ENCODE peak calls at places on chromosomes 3 and 15, in eight cellular contexts. Q is RPMI7951; B is neuronal stem cell; R is T-helper 22 cell; S is stimulated activated CD8-positive, alpha-beta memory T cell treated with anti-CD3 and anti-CD28 coated beads, Interleukin-4, amount 100 ng/mL, for 1 hour; M is stimulated activated CD4-positive, alpha-beta T cell treated with anti-CD3 and anti-CD28 coated beads, Interleukin-1b, Interleukin-23, amount 100 ng/mL, for 1 hour; G is AG04450; Y is HS-5. C is an unnamed sample.
A peak's percentile ranks its signal among the peaks of the same experiment; 100 is the strongest.

GRCh38 chr3:40770046-40770445 is 245.3 kb downstream of the ZNF621 start:
- DNase-seq in Q (no peak), B (no peak), R (no peak), S (no peak), M (no peak), G (no peak), Y (no peak), C (no peak)

GRCh38 chr3:11818033-11818432 is 28.7 kb downstream of the TAMM41 start:
- DNase-seq in Q (peak; percentile 98), B (no peak), R (no peak), S (no peak), M (no peak), G (no peak), Y (no peak), C (no peak)

GRCh38 chr3:50028336-50028735 is 60.4 kb upstream of the RBM5 start:
- DNase-seq in Q (peak; percentile 19), B (no peak), R (no peak), S (no peak), M (no peak), G (no peak), Y (no peak), C (no peak)

GRCh38 chr3:72473156-72473555 is 375.1 kb downstream of the SHQ1 start:
- DNase-seq in Q (no peak), B (no peak), R (no peak), S (no peak), M (no peak), G (no peak), Y (no peak), C (no peak)

GRCh38 chr15:68210409-68210756 is 5.3 kb upstream of the CALML4 start:
- DNase-seq in Q (no peak), B (no peak), R (no peak), S (no peak), M (no peak), G (no peak), Y (no peak), C (no peak)

GRCh38 chr3:170021083-170021482 is 16.7 kb upstream of the GPR160 start:
- DNase-seq in Q (no peak), B (no peak), R (no peak), S (no peak), M (no peak), G (no peak), Y (no peak), C (no peak)

GRCh38 chr15:52234596-52235541 is 43.7 kb upstream of the GNB5 start:
- DNase-seq in Q (no peak), B (no peak), R (no peak), S (no peak), M (no peak), G (no peak), Y (no peak), C (no peak)

GRCh38 chr3:172328282-172328681 is 120.0 kb downstream of the GHSR start:
- DNase-seq in Q (no peak), B (no peak), R (no peak), S (no peak), M (no peak), G (no peak), Y (no peak), C (no peak)

GRCh38 chr3:124257332-124257864 is 265.5 kb upstream of the ROPN1 start:
- DNase-seq in Q (no peak), B (no peak), R (no peak), S (no peak), M (no peak), G (no peak), Y (no peak), C (no peak)

GRCh38 chr3:138950006-138950644 is 3.1 kb downstream of the FOXL2NB start:
- DNase-seq in Q (peak; percentile 56), B (no peak), R (no peak), S (no peak), M (no peak), G (no peak), Y (no peak), C (no peak)

GRCh38 chr3:100600181-100601042 is 9.0 kb upstream of the ADGRG7 start:
- DNase-seq in Q (peak; percentile 52), B (no peak), R (no peak), S (no peak), M (no peak), G (no peak), Y (no peak), C (no peak)

GRCh38 chr15:67805871-67806538 is 19.3 kb upstream of the SKOR1 start:
- DNase-seq in Q (no peak), B (no peak), R (no peak), S (no peak), M (no peak), G (no peak), Y (no peak), C (no peak)

GRCh38 chr3:28376424-28376823 is 27.8 kb upstream of the AZI2 start:
- DNase-seq in Q (no peak), B (no peak), R (no peak), S (no peak), M (no peak), G (peak; percentile 21), Y (peak; percentile 58), C (no peak)

GRCh38 chr15:90006217-90007088 is 5.3 kb downstream of the ZNF710 start:
- DNase-seq in Q (no peak), B (no peak), R (no peak), S (no peak), M (no peak), G (no peak), Y (no peak), C (no peak)

GRCh38 chr15:70061086-70061370 is 36.7 kb downstream of the TLE3 start:
- DNase-seq in Q (no peak), B (no peak), R (no peak), S (no peak), M (no peak), G (no peak), Y (no peak), C (no peak)

GRCh38 chr15:90598679-90599078 is 69.0 kb downstream of the CRTC3 start:
- DNase-seq in Q (no peak), B (no peak), R (no peak), S (no peak), M (no peak), G (no peak), Y (no peak), C (no peak)

GRCh38 chr3:18446067-18446793 is 21.1 kb upstream of the SATB1 start:
- DNase-seq in Q (no peak), B (no peak), R (no peak), S (no peak), M (no peak), G (no peak), Y (no peak), C (no peak)

GRCh38 chr3:131795382-131796085 is 239.3 kb downstream of the CPNE4 start:
- DNase-seq in Q (peak; percentile 60), B (no peak), R (no peak), S (no peak), M (no peak), G (no peak), Y (no peak), C (no peak)

GRCh38 chr3:157530637-157531300 is 27.6 kb upstream of the VEPH1 start:
- DNase-seq in Q (peak; percentile 69), B (no peak), R (no peak), S (no peak), M (no peak), G (no peak), Y (no peak), C (no peak)

GRCh38 chr15:94036156-94036555 is 195.2 kb upstream of the MCTP2 start:
- DNase-seq in Q (peak; percentile 91), B (no peak), R (no peak), S (no peak), M (no peak), G (no peak), Y (no peak), C (no peak)

GRCh38 chr3:61954097-61954528 is 392.7 kb downstream of the PTPRG start:
- DNase-seq in Q (peak; percentile 28), B (no peak), R (no peak), S (no peak), M (no peak), G (peak; percentile 48), Y (no peak), C (no peak)

GRCh38 chr3:156353535-156353934 is 201.4 kb downstream of the SSR3 start:
- DNase-seq in Q (peak; percentile 11), B (no peak), R (no peak), S (no peak), M (no peak), G (no peak), Y (no peak), C (no peak)

GRCh38 chr3:143612541-143612940 is 235.7 kb downstream of the SLC9A9 start:
- DNase-seq in Q (no peak), B (no peak), R (no peak), S (no peak), M (no peak), G (no peak), Y (no peak), C (no peak)

GRCh38 chr3:188021502-188022040 is 132.4 kb upstream of the LPP start:
- DNase-seq in Q (peak; percentile 16), B (no peak), R (no peak), S (no peak), M (no peak), G (peak; percentile 33), Y (no peak), C (peak; percentile 19)

GRCh38 chr3:30644615-30645014 is 38.2 kb downstream of the TGFBR2 start:
- DNase-seq in Q (peak; percentile 46), B (no peak), R (peak; percentile 51), S (peak; percentile 34), M (no peak), G (peak; percentile 36), Y (no peak), C (no peak)

GRCh38 chr3:157125101-157125500 is 34.8 kb downstream of the CCNL1 start:
- DNase-seq in Q (no peak), B (no peak), R (no peak), S (no peak), M (no peak), G (no peak), Y (no peak), C (no peak)